ENCODE peak calls at places on chromosomes 4 and X, in four cellular contexts. W, K, U and M are unnamed samples.

GRCh38 chr4:72323227-72323626 is 245.8 kb downstream of the ADAMTS3 start:
- DNase-seq in K (no peak), U (no peak), W (no peak), M (no peak)

GRCh38 chrX:18354369-18355329 is at the start of gene SCML2:
- DNase-seq in W (peak; percentile 11), K (no peak), U (no peak), M (peak; percentile 36)

GRCh38 chr4:102616661-102617060 is 115.5 kb downstream of the NFKB1 start:
- DNase-seq in W (no peak), K (no peak), U (no peak), M (peak; percentile 48)

GRCh38 chr4:105541420-105541819 is 11.0 kb upstream of the ARHGEF38 start:
- DNase-seq in U (no peak), W (no peak), K (no peak), M (no peak)

GRCh38 chr4:6180841-6181631 is 19.3 kb downstream of the JAKMIP1 start:
- DNase-seq in K (no peak), W (no peak), U (no peak), M (peak; percentile 84)

GRCh38 chr4:186781032-186781917 is 57.6 kb upstream of the FAT1 start:
- DNase-seq in K (no peak), W (no peak), U (no peak), M (no peak)

GRCh38 chrX:40465735-40466551 is 114.8 kb upstream of the ATP6AP2 start:
- DNase-seq in K (no peak), U (no peak), W (no peak), M (no peak)

GRCh38 chr4:146245899-146246298 is 31.6 kb downstream of the REELD1 start:
- DNase-seq in U (no peak), W (no peak), K (no peak), M (no peak)

GRCh38 chrX:129540068-129540653 is at the start of gene OCRL:
- DNase-seq in W (peak; percentile 38), K (no peak), U (peak; percentile 91), M (peak; percentile 44)

GRCh38 chrX:102832661-102833060 is 104.4 kb upstream of the RAB40AL start:
- DNase-seq in U (no peak), W (peak; percentile 3), K (no peak), M (no peak)

GRCh38 chr4:58515206-58515605 is 1405.0 kb upstream of the IGFBP7 start:
- DNase-seq in K (no peak), W (no peak), U (no peak), M (no peak)

GRCh38 chr4:55074386-55074785 is 51.0 kb downstream of the KDR start:
- DNase-seq in W (no peak), K (no peak), U (no peak), M (no peak)

GRCh38 chr4:164056426-164057142 is 562.1 kb downstream of the TMA16 start:
- DNase-seq in W (no peak), U (no peak), K (no peak), M (no peak)

GRCh38 chr4:107619065-107619464 is 101.0 kb downstream of the PAPSS1 start:
- DNase-seq in K (peak; percentile 86), U (no peak), W (no peak), M (no peak)

GRCh38 chr4:87865960-87866598 is 33.3 kb downstream of the MEPE start:
- DNase-seq in W (no peak), K (peak; percentile 9), U (no peak), M (no peak)

GRCh38 chr4:52173470-52174055 is 122.5 kb downstream of the SPATA18 start:
- DNase-seq in K (peak; percentile 16), U (no peak), W (no peak), M (no peak)

GRCh38 chr4:99783940-99784339 is 32.7 kb upstream of the DAPP1 start:
- DNase-seq in U (no peak), W (no peak), K (no peak), M (no peak)

GRCh38 chr4:15238720-15239119 is 189.1 kb upstream of the C1QTNF7 start:
- DNase-seq in W (no peak), K (no peak), U (no peak), M (peak; percentile 31)